ENCODE peak calls at places on chromosomes 5 and 9, in eight cellular contexts. One of them, this sample, is unnamed.

GRCh38 chr5:176619569-176620332 is 9.8 kb upstream of the GPRIN1 start:
- DNase-seq in effector memory CD8-positive, alpha-beta T cell: no peak
- DNase-seq in T-helper 2 cell: no peak
- DNase-seq in lower leg skin: no peak
- DNase-seq in DMS153: no peak
- DNase-seq in NCI-H1436: no peak
- DNase-seq in transverse colon: no peak
- DNase-seq in right cardiac atrium: peak; percentile 40
- DNase-seq in this sample: no peak

GRCh38 chr9:2872307-2872940 is 28.5 kb upstream of the PUM3 start:
- DNase-seq in effector memory CD8-positive, alpha-beta T cell: peak; percentile 9
- DNase-seq in T-helper 2 cell: no peak
- DNase-seq in lower leg skin: no peak
- DNase-seq in DMS153: no peak
- DNase-seq in NCI-H1436: peak; percentile 31
- DNase-seq in transverse colon: no peak
- DNase-seq in right cardiac atrium: no peak
- DNase-seq in this sample: peak; percentile 12

GRCh38 chr5:180802325-180803180 is at the start of gene MGAT1:
- DNase-seq in effector memory CD8-positive, alpha-beta T cell: peak; percentile 71
- DNase-seq in T-helper 2 cell: peak; percentile 76
- DNase-seq in lower leg skin: peak; percentile 99
- DNase-seq in DMS153: no peak
- DNase-seq in NCI-H1436: peak; percentile 7
- DNase-seq in transverse colon: peak; percentile 89
- DNase-seq in right cardiac atrium: peak; percentile 96
- DNase-seq in this sample: peak; percentile 70

GRCh38 chr9:70127036-70127435 is 83.4 kb downstream of the MAMDC2 start:
- DNase-seq in effector memory CD8-positive, alpha-beta T cell: no peak
- DNase-seq in T-helper 2 cell: no peak
- DNase-seq in lower leg skin: no peak
- DNase-seq in DMS153: no peak
- DNase-seq in NCI-H1436: no peak
- DNase-seq in transverse colon: no peak
- DNase-seq in right cardiac atrium: no peak
- DNase-seq in this sample: no peak

GRCh38 chr9:116539549-116539948 is 147.6 kb upstream of the TRIM32 start:
- DNase-seq in effector memory CD8-positive, alpha-beta T cell: no peak
- DNase-seq in T-helper 2 cell: no peak
- DNase-seq in lower leg skin: no peak
- DNase-seq in DMS153: no peak
- DNase-seq in NCI-H1436: no peak
- DNase-seq in transverse colon: no peak
- DNase-seq in right cardiac atrium: no peak
- DNase-seq in this sample: no peak

GRCh38 chr5:149320791-149321330 is 24.4 kb upstream of the GRPEL2 start:
- DNase-seq in effector memory CD8-positive, alpha-beta T cell: no peak
- DNase-seq in T-helper 2 cell: no peak
- DNase-seq in lower leg skin: peak; percentile 95
- DNase-seq in DMS153: peak; percentile 60
- DNase-seq in NCI-H1436: peak; percentile 43
- DNase-seq in transverse colon: peak; percentile 94
- DNase-seq in right cardiac atrium: peak; percentile 97
- DNase-seq in this sample: peak; percentile 77

GRCh38 chr9:21060919-21061561 is 16.7 kb downstream of the IFNB1 start:
- DNase-seq in effector memory CD8-positive, alpha-beta T cell: no peak
- DNase-seq in T-helper 2 cell: no peak
- DNase-seq in lower leg skin: no peak
- DNase-seq in DMS153: no peak
- DNase-seq in NCI-H1436: no peak
- DNase-seq in transverse colon: peak; percentile 10
- DNase-seq in right cardiac atrium: no peak
- DNase-seq in this sample: peak; percentile 62

GRCh38 chr5:173671121-173671949 is 54.9 kb upstream of the BOD1 start:
- DNase-seq in effector memory CD8-positive, alpha-beta T cell: no peak
- DNase-seq in T-helper 2 cell: no peak
- DNase-seq in lower leg skin: peak; percentile 92
- DNase-seq in DMS153: no peak
- DNase-seq in NCI-H1436: no peak
- DNase-seq in transverse colon: peak; percentile 18
- DNase-seq in right cardiac atrium: peak; percentile 76
- DNase-seq in this sample: no peak

GRCh38 chr5:51172853-51173635 is 210.2 kb upstream of the ISL1 start:
- DNase-seq in effector memory CD8-positive, alpha-beta T cell: no peak
- DNase-seq in T-helper 2 cell: no peak
- DNase-seq in lower leg skin: no peak
- DNase-seq in DMS153: no peak
- DNase-seq in NCI-H1436: peak; percentile 61
- DNase-seq in transverse colon: no peak
- DNase-seq in right cardiac atrium: no peak
- DNase-seq in this sample: no peak

GRCh38 chr9:133031130-133031422 is 279 bp downstream of the GTF3C5 start:
- DNase-seq in effector memory CD8-positive, alpha-beta T cell: no peak
- DNase-seq in T-helper 2 cell: no peak
- DNase-seq in lower leg skin: no peak
- DNase-seq in DMS153: no peak
- DNase-seq in NCI-H1436: no peak
- DNase-seq in transverse colon: no peak
- DNase-seq in right cardiac atrium: no peak
- DNase-seq in this sample: no peak

GRCh38 chr5:104998572-104998971 is 1436.0 kb upstream of the NUDT12 start:
- DNase-seq in effector memory CD8-positive, alpha-beta T cell: no peak
- DNase-seq in T-helper 2 cell: no peak
- DNase-seq in lower leg skin: no peak
- DNase-seq in DMS153: peak; percentile 3
- DNase-seq in NCI-H1436: no peak
- DNase-seq in transverse colon: no peak
- DNase-seq in right cardiac atrium: no peak
- DNase-seq in this sample: no peak

GRCh38 chr5:132225165-132226032 is 2.3 kb downstream of the P4HA2 start:
- DNase-seq in effector memory CD8-positive, alpha-beta T cell: no peak
- DNase-seq in T-helper 2 cell: no peak
- DNase-seq in lower leg skin: peak; percentile 90
- DNase-seq in DMS153: peak; percentile 2
- DNase-seq in NCI-H1436: peak; percentile 22
- DNase-seq in transverse colon: peak; percentile 83
- DNase-seq in right cardiac atrium: peak; percentile 87
- DNase-seq in this sample: peak; percentile 56

GRCh38 chr5:133321833-133322420 is 270.1 kb downstream of the HSPA4 start:
- DNase-seq in effector memory CD8-positive, alpha-beta T cell: no peak
- DNase-seq in T-helper 2 cell: no peak
- DNase-seq in lower leg skin: no peak
- DNase-seq in DMS153: no peak
- DNase-seq in NCI-H1436: no peak
- DNase-seq in transverse colon: no peak
- DNase-seq in right cardiac atrium: no peak
- DNase-seq in this sample: no peak